ENCODE peak calls at places on chromosomes 2 and 18, in four cellular contexts. One of them, this sample, is unnamed.

GRCh38 chr2:43452318-43452731 is 143.5 kb downstream of the THADA start:
- DNase-seq in brain microvascular endothelial cell: no peak
- DNase-seq in endodermal cell: no peak
- DNase-seq in lung: no peak
- DNase-seq in this sample: no peak

GRCh38 chr2:221405521-221405920 is 166.6 kb downstream of the EPHA4 start:
- DNase-seq in brain microvascular endothelial cell: no peak
- DNase-seq in endodermal cell: no peak
- DNase-seq in lung: no peak
- DNase-seq in this sample: no peak

GRCh38 chr2:230715201-230715600 is 2.6 kb downstream of the CAB39 start:
- DNase-seq in brain microvascular endothelial cell: no peak
- DNase-seq in endodermal cell: peak; percentile 22
- DNase-seq in lung: no peak
- DNase-seq in this sample: peak; percentile 17

GRCh38 chr2:26243643-26244478 is 571 bp downstream of the HADHA start:
- DNase-seq in brain microvascular endothelial cell: peak; percentile 6
- DNase-seq in endodermal cell: no peak
- DNase-seq in lung: no peak
- DNase-seq in this sample: peak; percentile 31

GRCh38 chr2:172709566-172710291 is 25.9 kb upstream of the RAPGEF4 start:
- DNase-seq in brain microvascular endothelial cell: no peak
- DNase-seq in endodermal cell: no peak
- DNase-seq in lung: no peak
- DNase-seq in this sample: no peak

GRCh38 chr2:237291138-237291792 is 122.7 kb downstream of the COL6A3 start:
- DNase-seq in brain microvascular endothelial cell: peak; percentile 99
- DNase-seq in endodermal cell: no peak
- DNase-seq in lung: peak; percentile 95
- DNase-seq in this sample: peak; percentile 8

GRCh38 chr18:62342884-62343283 is 17.8 kb downstream of the TNFRSF11A start:
- DNase-seq in brain microvascular endothelial cell: no peak
- DNase-seq in endodermal cell: no peak
- DNase-seq in lung: no peak
- DNase-seq in this sample: no peak

GRCh38 chr2:68574202-68574791 is 69.1 kb upstream of the PROKR1 start:
- DNase-seq in brain microvascular endothelial cell: no peak
- DNase-seq in endodermal cell: no peak
- DNase-seq in lung: no peak
- DNase-seq in this sample: no peak

GRCh38 chr18:9637036-9637767 is 22.8 kb upstream of the PPP4R1 start:
- DNase-seq in brain microvascular endothelial cell: peak; percentile 13
- DNase-seq in endodermal cell: no peak
- DNase-seq in lung: no peak
- DNase-seq in this sample: no peak

GRCh38 chr18:7789853-7790552 is 222.9 kb downstream of the PTPRM start:
- DNase-seq in brain microvascular endothelial cell: no peak
- DNase-seq in endodermal cell: peak; percentile 83
- DNase-seq in lung: no peak
- DNase-seq in this sample: no peak

GRCh38 chr2:54122939-54123338 is 7.5 kb downstream of the ACYP2 start:
- DNase-seq in brain microvascular endothelial cell: peak; percentile 76
- DNase-seq in endodermal cell: no peak
- DNase-seq in lung: no peak
- DNase-seq in this sample: no peak

DNA sequence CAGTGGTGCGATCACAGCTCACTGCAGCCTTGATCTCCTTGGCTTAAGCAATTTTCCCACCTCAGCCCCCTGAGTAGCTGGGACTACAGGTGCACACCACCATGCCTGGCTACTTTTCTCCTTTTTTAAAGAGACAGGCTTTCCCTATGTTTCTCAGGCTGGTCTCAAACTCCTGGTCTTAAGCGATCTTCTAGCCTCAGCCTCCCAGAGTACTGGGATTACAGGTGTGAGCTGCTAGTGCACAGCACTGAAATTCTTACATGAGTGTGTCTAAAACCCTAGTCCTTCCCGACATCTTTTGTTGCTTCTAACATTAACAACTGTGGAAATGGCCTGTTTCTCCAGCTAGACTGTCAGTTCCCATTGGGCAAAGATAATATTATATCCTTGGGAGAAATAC is 2.9 kb downstream of the UGP2 start:
- DNase-seq in brain microvascular endothelial cell: no peak
- DNase-seq in endodermal cell: peak; percentile 50
- DNase-seq in lung: no peak
- DNase-seq in this sample: no peak
- H3K4me3 ChIP-seq in brain microvascular endothelial cell: peak overlapping the region; percentile 4
- H3K4me3 ChIP-seq in endodermal cell: peak overlapping the region; percentile 94
- H3K4me3 ChIP-seq in lung: no peak overlapping the region
- H3K4me3 ChIP-seq in this sample: no peak overlapping the region

GRCh38 chr18:79987566-79987965 is 797 bp downstream of the TXNL4A start:
- DNase-seq in brain microvascular endothelial cell: no peak
- DNase-seq in endodermal cell: no peak
- DNase-seq in lung: no peak
- DNase-seq in this sample: no peak

GRCh38 chr18:79988079-79988924 is at the start of gene TXNL4A:
- DNase-seq in brain microvascular endothelial cell: peak; percentile 75
- DNase-seq in endodermal cell: peak; percentile 88
- DNase-seq in lung: peak; percentile 85
- DNase-seq in this sample: peak; percentile 86

GRCh38 chr18:79991494-79991893 is 3.1 kb upstream of the TXNL4A start:
- DNase-seq in brain microvascular endothelial cell: no peak
- DNase-seq in endodermal cell: no peak
- DNase-seq in lung: no peak
- DNase-seq in this sample: no peak

GRCh38 chr18:79986726-79987125 is 1.6 kb downstream of the TXNL4A start:
- DNase-seq in brain microvascular endothelial cell: no peak
- DNase-seq in endodermal cell: no peak
- DNase-seq in lung: no peak
- DNase-seq in this sample: no peak

GRCh38 chr18:79988925-79989361 is 580 bp upstream of the TXNL4A start:
- DNase-seq in brain microvascular endothelial cell: peak; percentile 34
- DNase-seq in endodermal cell: no peak
- DNase-seq in lung: no peak
- DNase-seq in this sample: no peak
- H3K27ac ChIP-seq in brain microvascular endothelial cell: peak overlapping the region; percentile 80
- H3K27ac ChIP-seq in endodermal cell: peak overlapping the region; percentile 84
- H3K27ac ChIP-seq in lung: peak overlapping the region; percentile 97
- H3K27ac ChIP-seq in this sample: peak overlapping the region; percentile 95

GRCh38 chr18:56652802-56653201 is 1.6 kb downstream of the WDR7 start:
- DNase-seq in brain microvascular endothelial cell: no peak
- DNase-seq in endodermal cell: no peak
- DNase-seq in lung: no peak
- DNase-seq in this sample: no peak
- H3K4me3 ChIP-seq in brain microvascular endothelial cell: no peak overlapping the region
- H3K4me3 ChIP-seq in endodermal cell: no peak overlapping the region
- H3K4me3 ChIP-seq in lung: no peak overlapping the region
- H3K4me3 ChIP-seq in this sample: peak overlapping the region; percentile 23

DNA sequence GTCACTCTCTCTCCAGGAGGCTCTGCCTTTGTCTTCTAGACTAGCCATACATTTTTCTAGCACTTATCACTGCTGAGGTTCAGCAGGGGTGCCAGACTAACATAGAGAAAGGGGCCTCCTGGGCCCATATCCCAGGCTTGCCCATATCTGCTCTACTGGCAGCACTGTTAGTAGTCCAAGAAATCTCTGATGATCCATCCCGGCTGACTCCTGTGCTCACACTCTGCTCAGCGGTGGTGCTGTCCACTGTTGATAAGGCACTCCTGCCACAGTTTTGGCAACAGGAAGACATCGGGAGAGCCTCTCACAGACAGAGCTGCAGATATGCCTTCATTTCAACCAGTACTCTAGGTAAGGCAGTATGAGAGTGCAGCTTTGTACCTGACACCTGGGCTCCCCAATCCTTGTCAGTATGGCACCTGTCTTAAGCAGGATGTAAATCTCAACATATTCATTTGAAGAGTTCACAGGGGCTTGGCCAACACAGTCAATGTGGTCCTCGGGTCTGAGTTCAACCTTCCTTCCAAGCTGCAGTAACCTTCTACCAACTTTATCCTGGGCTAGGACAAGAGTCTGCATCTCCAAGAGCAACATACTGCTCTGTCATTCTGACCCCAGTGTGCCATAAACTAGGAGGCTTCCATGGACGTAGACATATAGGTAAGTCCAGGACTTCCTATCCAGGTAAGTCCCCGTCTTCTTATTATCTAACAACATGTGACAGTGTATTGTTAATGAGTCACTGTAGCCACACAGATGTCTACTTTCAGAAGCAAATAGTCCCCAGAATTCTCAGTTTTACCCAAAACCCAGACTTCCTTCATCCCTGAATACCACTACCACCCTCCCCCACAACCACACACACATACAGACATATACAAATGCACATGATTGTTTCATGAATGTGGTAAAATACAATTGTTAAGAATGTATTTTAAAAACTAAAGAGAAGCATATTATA is 16.2 kb downstream of the KLF7 start:
- DNase-seq in brain microvascular endothelial cell: no peak
- DNase-seq in endodermal cell: peak; percentile 91
- DNase-seq in lung: no peak
- DNase-seq in this sample: no peak
- H3K27ac ChIP-seq in brain microvascular endothelial cell: no peak overlapping the region
- H3K27ac ChIP-seq in endodermal cell: peak overlapping the region; percentile 34
- H3K27ac ChIP-seq in lung: peak overlapping the region; percentile 37
- H3K27ac ChIP-seq in this sample: no peak overlapping the region

DNA sequence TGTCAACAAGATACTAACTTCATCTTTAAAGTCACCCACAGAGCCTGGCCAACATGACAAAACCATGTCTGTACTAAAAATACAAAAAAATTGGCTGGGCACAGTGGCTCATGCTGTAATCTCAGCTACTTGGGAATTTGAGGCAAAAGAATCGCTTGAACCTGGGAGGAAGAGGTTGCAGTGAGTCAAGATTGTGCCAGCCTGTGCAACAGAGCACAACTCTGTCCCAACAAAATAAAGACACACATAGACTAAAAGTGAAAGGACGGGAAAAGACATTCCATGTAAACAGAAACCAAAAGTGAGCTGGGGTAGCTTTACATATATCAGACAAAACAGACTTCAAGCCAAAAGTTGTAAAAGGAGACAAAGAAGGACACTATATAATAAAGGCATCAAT is 34.8 kb downstream of the USP34 start:
- DNase-seq in brain microvascular endothelial cell: no peak
- DNase-seq in endodermal cell: peak; percentile 24
- DNase-seq in lung: no peak
- DNase-seq in this sample: no peak
- H3K4me3 ChIP-seq in brain microvascular endothelial cell: no peak overlapping the region
- H3K4me3 ChIP-seq in endodermal cell: no peak overlapping the region
- H3K4me3 ChIP-seq in lung: no peak overlapping the region
- H3K4me3 ChIP-seq in this sample: no peak overlapping the region

DNA sequence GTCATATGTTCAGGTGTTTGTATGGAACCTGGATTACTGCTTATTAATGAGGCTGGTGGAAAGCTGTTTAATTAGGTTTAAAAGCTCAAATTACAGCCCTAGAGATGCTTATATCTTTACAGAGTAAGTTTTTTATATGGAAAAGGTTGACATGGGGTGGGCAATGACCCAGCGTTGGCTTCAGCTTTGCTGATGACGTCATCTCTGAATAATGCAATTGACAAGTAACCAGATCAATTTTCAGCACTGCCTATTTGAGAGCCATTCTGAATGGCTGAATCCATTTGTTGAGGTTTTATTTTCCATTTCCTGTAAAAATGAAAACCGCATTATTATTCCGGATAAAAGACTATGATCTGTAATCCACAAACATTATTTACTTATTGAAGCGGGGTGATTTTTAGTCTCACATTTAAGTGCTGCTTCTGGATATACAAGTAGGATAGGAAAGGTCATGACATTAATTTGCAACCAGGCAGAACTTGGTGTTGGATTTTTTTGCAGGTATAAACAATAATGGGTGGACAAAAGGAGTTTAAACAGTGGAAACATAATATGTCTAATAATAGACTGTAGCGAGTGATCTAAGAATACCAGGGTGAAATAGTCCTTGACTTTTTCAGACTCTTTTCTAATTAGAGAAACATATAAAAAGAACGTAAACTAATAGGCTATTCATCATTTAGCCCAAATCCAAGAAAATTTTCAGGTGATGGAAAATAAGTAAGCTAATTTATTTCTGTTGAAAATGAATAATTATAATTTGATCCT is 2.7 kb downstream of the PPP1R1C start:
- DNase-seq in brain microvascular endothelial cell: no peak
- DNase-seq in endodermal cell: no peak
- DNase-seq in lung: no peak
- DNase-seq in this sample: no peak
- H3K27ac ChIP-seq in brain microvascular endothelial cell: no peak overlapping the region
- H3K27ac ChIP-seq in endodermal cell: no peak overlapping the region
- H3K27ac ChIP-seq in lung: peak overlapping the region; percentile 55
- H3K27ac ChIP-seq in this sample: no peak overlapping the region

DNA sequence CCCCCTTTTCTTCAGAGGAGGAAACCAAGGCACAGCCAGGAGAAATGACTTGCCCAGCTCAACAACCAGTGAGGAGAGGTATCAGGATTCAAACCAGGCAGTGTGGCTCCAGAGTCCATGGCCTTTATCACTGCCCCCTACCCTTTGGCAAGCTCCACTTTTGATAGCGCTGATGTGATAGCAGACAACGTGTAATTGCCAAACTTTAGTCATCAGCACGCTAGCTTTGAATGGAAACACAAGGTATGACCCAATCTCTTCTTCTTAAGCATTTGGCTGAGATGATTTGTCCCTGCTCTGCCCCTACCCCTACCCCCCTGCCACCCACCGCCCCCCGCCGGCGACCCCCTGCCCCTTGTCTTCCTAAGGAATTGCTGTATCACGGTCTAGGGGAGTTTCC is 75.3 kb upstream of the MAP4K4 start:
- DNase-seq in brain microvascular endothelial cell: no peak
- DNase-seq in endodermal cell: no peak
- DNase-seq in lung: no peak
- DNase-seq in this sample: no peak
- H3K4me3 ChIP-seq in brain microvascular endothelial cell: no peak overlapping the region
- H3K4me3 ChIP-seq in endodermal cell: no peak overlapping the region
- H3K4me3 ChIP-seq in lung: no peak overlapping the region
- H3K4me3 ChIP-seq in this sample: no peak overlapping the region

GRCh38 chr2:219490600-219491130 is 8.0 kb upstream of the GMPPA start:
- DNase-seq in brain microvascular endothelial cell: no peak
- DNase-seq in endodermal cell: no peak
- DNase-seq in lung: no peak
- DNase-seq in this sample: no peak

GRCh38 chr2:219491278-219491967 is 7.3 kb upstream of the GMPPA start:
- DNase-seq in brain microvascular endothelial cell: no peak
- DNase-seq in endodermal cell: no peak
- DNase-seq in lung: no peak
- DNase-seq in this sample: no peak

GRCh38 chr2:219493086-219493485 is 5.6 kb upstream of the GMPPA start:
- DNase-seq in brain microvascular endothelial cell: no peak
- DNase-seq in endodermal cell: no peak
- DNase-seq in lung: no peak
- DNase-seq in this sample: no peak

GRCh38 chr2:219490186-219490585 is 8.5 kb upstream of the GMPPA start:
- DNase-seq in brain microvascular endothelial cell: no peak
- DNase-seq in endodermal cell: peak; percentile 75
- DNase-seq in lung: no peak
- DNase-seq in this sample: no peak

DNA sequence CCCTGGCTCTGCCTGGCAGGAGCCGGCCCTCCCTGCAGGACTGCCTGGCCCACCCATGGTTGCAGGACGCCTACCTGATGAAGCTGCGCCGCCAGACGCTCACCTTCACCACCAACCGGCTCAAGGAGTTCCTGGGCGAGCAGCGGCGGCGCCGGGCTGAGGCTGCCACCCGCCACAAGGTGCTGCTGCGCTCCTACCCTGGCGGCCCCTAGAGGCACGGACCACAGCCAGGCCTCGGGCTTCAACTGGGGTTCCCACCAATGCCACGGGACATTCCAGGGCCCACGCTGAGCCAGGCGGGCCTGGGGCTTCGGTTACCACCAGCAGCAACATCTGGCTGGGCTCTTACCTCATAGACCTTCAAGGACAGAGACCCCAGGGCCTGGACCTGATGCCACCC is 6.1 kb upstream of the GMPPA start:
- DNase-seq in brain microvascular endothelial cell: no peak
- DNase-seq in endodermal cell: peak; percentile 92
- DNase-seq in lung: no peak
- DNase-seq in this sample: no peak
- H3K27ac ChIP-seq in brain microvascular endothelial cell: no peak overlapping the region
- H3K27ac ChIP-seq in endodermal cell: no peak overlapping the region
- H3K27ac ChIP-seq in lung: no peak overlapping the region
- H3K27ac ChIP-seq in this sample: no peak overlapping the region

This sample was measured in CD4-positive, alpha-beta memory T cell.